ENCODE peak calls at places on chromosomes 16 and 17, in ten cellular contexts. One of them, this sample, is unnamed. For H3K27me3, the result is how much of the 10 kb centered on the place peaks cover.

GRCh38 chr17:34146440-34147043 is 108.5 kb upstream of the CCL2 start:
- DNase-seq in CD8-positive, alpha-beta T cell: peak
- DNase-seq in breast epithelium: peak
- DNase-seq in AG04450: no peak
- DNase-seq in left ventricle myocardium inferior: peak
- DNase-seq in body of pancreas: peak
- DNase-seq in ascending aorta: no peak
- DNase-seq in fibroblast of lung: no peak
- DNase-seq in brain microvascular endothelial cell: no peak
- DNase-seq in H9: peak
- DNase-seq in this sample: peak

GRCh38 chr16:58021661-58022551 is 3.6 kb upstream of the MMP15 start:
- DNase-seq in left ventricle myocardium inferior: peak
- DNase-seq in breast epithelium: no peak
- DNase-seq in fibroblast of lung: peak
- DNase-seq in AG04450: no peak
- DNase-seq in body of pancreas: no peak
- DNase-seq in CD8-positive, alpha-beta T cell: no peak
- DNase-seq in brain microvascular endothelial cell: peak
- DNase-seq in H9: no peak
- DNase-seq in ascending aorta: no peak
- DNase-seq in this sample: no peak

GRCh38 chr16:87891763-87892162 is 22.5 kb upstream of the SLC7A5 start:
- DNase-seq in H9: no peak
- DNase-seq in AG04450: no peak
- DNase-seq in ascending aorta: no peak
- DNase-seq in CD8-positive, alpha-beta T cell: no peak
- DNase-seq in breast epithelium: no peak
- DNase-seq in body of pancreas: no peak
- DNase-seq in brain microvascular endothelial cell: no peak
- DNase-seq in fibroblast of lung: no peak
- DNase-seq in left ventricle myocardium inferior: no peak
- DNase-seq in this sample: no peak

GRCh38 chr16:10552998-10553491 is 27.4 kb downstream of the EMP2 start:
- DNase-seq in AG04450: no peak
- DNase-seq in ascending aorta: peak
- DNase-seq in brain microvascular endothelial cell: peak
- DNase-seq in fibroblast of lung: no peak
- DNase-seq in CD8-positive, alpha-beta T cell: peak
- DNase-seq in left ventricle myocardium inferior: peak
- DNase-seq in body of pancreas: peak
- DNase-seq in H9: peak
- DNase-seq in breast epithelium: no peak
- DNase-seq in this sample: no peak

GRCh38 chr16:82091225-82091624 is 56.2 kb downstream of the HSD17B2 start:
- DNase-seq in body of pancreas: no peak
- DNase-seq in AG04450: peak
- DNase-seq in H9: no peak
- DNase-seq in fibroblast of lung: peak
- DNase-seq in ascending aorta: no peak
- DNase-seq in brain microvascular endothelial cell: peak
- DNase-seq in left ventricle myocardium inferior: no peak
- DNase-seq in breast epithelium: no peak
- DNase-seq in CD8-positive, alpha-beta T cell: no peak
- DNase-seq in this sample: no peak

GRCh38 chr17:43517161-43517560 is 29.0 kb downstream of the ETV4 start:
- DNase-seq in H9: no peak
- DNase-seq in AG04450: no peak
- DNase-seq in left ventricle myocardium inferior: no peak
- DNase-seq in CD8-positive, alpha-beta T cell: no peak
- DNase-seq in ascending aorta: no peak
- DNase-seq in body of pancreas: no peak
- DNase-seq in fibroblast of lung: peak
- DNase-seq in breast epithelium: no peak
- DNase-seq in brain microvascular endothelial cell: peak
- DNase-seq in this sample: no peak

GRCh38 chr16:68902376-68903345 is 59.3 kb downstream of the TANGO6 start:
- DNase-seq in fibroblast of lung: peak
- DNase-seq in ascending aorta: no peak
- DNase-seq in left ventricle myocardium inferior: no peak
- DNase-seq in body of pancreas: peak
- DNase-seq in CD8-positive, alpha-beta T cell: no peak
- DNase-seq in breast epithelium: no peak
- DNase-seq in AG04450: peak
- DNase-seq in H9: peak
- DNase-seq in brain microvascular endothelial cell: peak
- DNase-seq in this sample: peak

GRCh38 chr16:74186589-74186988 is 110.0 kb upstream of the PSMD7 start:
- DNase-seq in H9: no peak
- DNase-seq in ascending aorta: no peak
- DNase-seq in brain microvascular endothelial cell: no peak
- DNase-seq in fibroblast of lung: peak
- DNase-seq in left ventricle myocardium inferior: no peak
- DNase-seq in AG04450: peak
- DNase-seq in body of pancreas: no peak
- DNase-seq in breast epithelium: no peak
- DNase-seq in CD8-positive, alpha-beta T cell: no peak
- DNase-seq in this sample: no peak

GRCh38 chr16:83977056-83977815 is 9.2 kb downstream of the NECAB2 start:
- DNase-seq in AG04450: no peak
- DNase-seq in body of pancreas: no peak
- DNase-seq in H9: no peak
- DNase-seq in breast epithelium: no peak
- DNase-seq in fibroblast of lung: no peak
- DNase-seq in ascending aorta: no peak
- DNase-seq in left ventricle myocardium inferior: no peak
- DNase-seq in CD8-positive, alpha-beta T cell: no peak
- DNase-seq in brain microvascular endothelial cell: no peak
- DNase-seq in this sample: no peak

GRCh38 chr16:83981799-83982198 is 13.8 kb downstream of the NECAB2 start:
- DNase-seq in breast epithelium: no peak
- DNase-seq in AG04450: no peak
- DNase-seq in ascending aorta: no peak
- DNase-seq in CD8-positive, alpha-beta T cell: no peak
- DNase-seq in brain microvascular endothelial cell: no peak
- DNase-seq in H9: no peak
- DNase-seq in fibroblast of lung: no peak
- DNase-seq in body of pancreas: no peak
- DNase-seq in left ventricle myocardium inferior: no peak
- DNase-seq in this sample: no peak

GRCh38 chr16:83980794-83981193 is 12.8 kb downstream of the NECAB2 start:
- DNase-seq in AG04450: no peak
- DNase-seq in fibroblast of lung: no peak
- DNase-seq in body of pancreas: no peak
- DNase-seq in brain microvascular endothelial cell: no peak
- DNase-seq in breast epithelium: no peak
- DNase-seq in H9: no peak
- DNase-seq in ascending aorta: no peak
- DNase-seq in left ventricle myocardium inferior: no peak
- DNase-seq in CD8-positive, alpha-beta T cell: no peak
- DNase-seq in this sample: no peak

GRCh38 chr16:83978401-83978904 is 10.4 kb downstream of the NECAB2 start:
- DNase-seq in AG04450: no peak
- DNase-seq in body of pancreas: no peak
- DNase-seq in brain microvascular endothelial cell: no peak
- DNase-seq in fibroblast of lung: no peak
- DNase-seq in left ventricle myocardium inferior: no peak
- DNase-seq in CD8-positive, alpha-beta T cell: no peak
- DNase-seq in H9: no peak
- DNase-seq in ascending aorta: no peak
- DNase-seq in breast epithelium: no peak
- DNase-seq in this sample: no peak

DNA sequence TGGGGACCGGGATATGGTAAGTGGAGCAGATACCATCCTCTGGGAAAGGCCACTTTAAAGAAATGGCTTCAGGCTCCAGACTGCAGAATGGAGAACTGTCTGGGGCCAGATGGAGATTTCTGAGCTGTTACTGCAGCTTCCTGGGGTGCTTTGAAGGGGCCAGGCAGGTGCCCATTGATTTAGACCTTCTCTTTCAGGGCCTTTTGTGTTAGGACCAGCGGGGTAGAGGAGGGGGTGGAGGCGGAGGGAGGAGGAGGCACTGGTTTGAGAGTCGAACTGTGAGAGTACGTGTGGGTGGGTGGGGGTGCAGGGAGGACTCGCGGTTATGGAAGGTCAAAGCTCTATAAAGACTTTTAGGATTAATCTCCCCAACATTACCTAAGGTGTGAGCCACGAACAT is 11.4 kb downstream of the NECAB2 start:
- DNase-seq in body of pancreas: no peak
- DNase-seq in brain microvascular endothelial cell: no peak
- DNase-seq in breast epithelium: no peak
- DNase-seq in ascending aorta: no peak
- DNase-seq in fibroblast of lung: no peak
- DNase-seq in AG04450: no peak
- DNase-seq in H9: no peak
- DNase-seq in CD8-positive, alpha-beta T cell: no peak
- DNase-seq in left ventricle myocardium inferior: no peak
- DNase-seq in this sample: no peak
- H3K27me3 ChIP-seq in body of pancreas: under half
- H3K27me3 ChIP-seq in brain microvascular endothelial cell: under half
- H3K27me3 ChIP-seq in breast epithelium: under half
- H3K27me3 ChIP-seq in ascending aorta: under half
- H3K27me3 ChIP-seq in fibroblast of lung: under half
- H3K27me3 ChIP-seq in AG04450: under half
- H3K27me3 ChIP-seq in H9: under half
- H3K27me3 ChIP-seq in CD8-positive, alpha-beta T cell: under half
- H3K27me3 ChIP-seq in left ventricle myocardium inferior: under half
- H3K27me3 ChIP-seq in this sample: under half

GRCh38 chr16:28205117-28205899 is 6.5 kb downstream of the XPO6 start:
- DNase-seq in body of pancreas: no peak
- DNase-seq in fibroblast of lung: no peak
- DNase-seq in ascending aorta: no peak
- DNase-seq in breast epithelium: no peak
- DNase-seq in H9: no peak
- DNase-seq in brain microvascular endothelial cell: no peak
- DNase-seq in CD8-positive, alpha-beta T cell: no peak
- DNase-seq in left ventricle myocardium inferior: no peak
- DNase-seq in AG04450: no peak
- DNase-seq in this sample: peak

GRCh38 chr16:28200661-28201060 is 11.1 kb downstream of the XPO6 start:
- DNase-seq in brain microvascular endothelial cell: no peak
- DNase-seq in H9: no peak
- DNase-seq in breast epithelium: no peak
- DNase-seq in CD8-positive, alpha-beta T cell: no peak
- DNase-seq in left ventricle myocardium inferior: no peak
- DNase-seq in ascending aorta: no peak
- DNase-seq in fibroblast of lung: no peak
- DNase-seq in body of pancreas: no peak
- DNase-seq in AG04450: no peak
- DNase-seq in this sample: no peak

GRCh38 chr16:28204622-28205021 is 7.1 kb downstream of the XPO6 start:
- DNase-seq in CD8-positive, alpha-beta T cell: no peak
- DNase-seq in H9: no peak
- DNase-seq in breast epithelium: no peak
- DNase-seq in fibroblast of lung: no peak
- DNase-seq in AG04450: no peak
- DNase-seq in body of pancreas: no peak
- DNase-seq in ascending aorta: no peak
- DNase-seq in brain microvascular endothelial cell: no peak
- DNase-seq in left ventricle myocardium inferior: no peak
- DNase-seq in this sample: no peak

GRCh38 chr16:28204211-28204610 is 7.6 kb downstream of the XPO6 start:
- DNase-seq in AG04450: no peak
- DNase-seq in breast epithelium: no peak
- DNase-seq in CD8-positive, alpha-beta T cell: no peak
- DNase-seq in H9: no peak
- DNase-seq in brain microvascular endothelial cell: no peak
- DNase-seq in left ventricle myocardium inferior: no peak
- DNase-seq in body of pancreas: no peak
- DNase-seq in ascending aorta: no peak
- DNase-seq in fibroblast of lung: no peak
- DNase-seq in this sample: no peak

GRCh38 chr16:28202147-28202746 is 9.5 kb downstream of the XPO6 start:
- DNase-seq in H9: no peak
- DNase-seq in ascending aorta: no peak
- DNase-seq in breast epithelium: no peak
- DNase-seq in CD8-positive, alpha-beta T cell: no peak
- DNase-seq in brain microvascular endothelial cell: no peak
- DNase-seq in fibroblast of lung: no peak
- DNase-seq in AG04450: no peak
- DNase-seq in body of pancreas: no peak
- DNase-seq in left ventricle myocardium inferior: no peak
- DNase-seq in this sample: no peak
- TF ChIP-seq CTCF in H9: peak
- TF ChIP-seq CTCF in ascending aorta: no peak
- TF ChIP-seq CTCF in breast epithelium: no peak
- TF ChIP-seq CTCF in CD8-positive, alpha-beta T cell: no peak
- TF ChIP-seq CTCF in brain microvascular endothelial cell: peak
- TF ChIP-seq CTCF in fibroblast of lung: no peak
- TF ChIP-seq CTCF in AG04450: peak
- TF ChIP-seq CTCF in body of pancreas: no peak
- TF ChIP-seq CTCF in left ventricle myocardium inferior: no peak
- TF ChIP-seq CTCF in this sample: peak

DNA sequence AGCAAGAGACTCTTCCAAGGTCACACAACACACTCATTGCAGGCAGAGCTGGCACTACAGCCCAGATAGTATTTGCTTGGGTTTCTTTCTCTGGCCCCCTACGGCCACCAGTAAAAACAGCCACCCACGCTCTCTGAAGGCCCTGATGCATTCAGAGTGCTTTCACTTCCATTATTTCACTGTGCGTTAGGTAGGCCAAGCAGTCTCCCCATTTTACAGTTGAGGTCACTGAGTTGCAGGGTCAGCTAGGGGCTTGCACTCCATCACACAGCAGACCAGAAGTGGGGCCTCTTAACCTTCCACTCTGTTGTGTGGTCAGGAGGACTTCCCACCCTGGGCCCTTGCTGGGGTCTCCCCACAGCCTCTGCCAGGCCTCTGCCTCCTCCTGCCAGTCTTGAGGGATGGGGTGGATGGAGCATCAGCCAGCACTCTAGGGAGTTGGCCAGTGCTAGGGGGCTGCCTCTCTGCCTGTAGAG is 2.5 kb downstream of the TBX21 start:
- DNase-seq in H9: peak
- DNase-seq in ascending aorta: no peak
- DNase-seq in breast epithelium: peak
- DNase-seq in AG04450: no peak
- DNase-seq in fibroblast of lung: no peak
- DNase-seq in body of pancreas: no peak
- DNase-seq in brain microvascular endothelial cell: no peak
- DNase-seq in left ventricle myocardium inferior: no peak
- DNase-seq in CD8-positive, alpha-beta T cell: peak
- DNase-seq in this sample: no peak
- H3K27me3 ChIP-seq in H9: under half
- H3K27me3 ChIP-seq in ascending aorta: under half
- H3K27me3 ChIP-seq in breast epithelium: under half
- H3K27me3 ChIP-seq in AG04450: half or more
- H3K27me3 ChIP-seq in fibroblast of lung: under half
- H3K27me3 ChIP-seq in body of pancreas: under half
- H3K27me3 ChIP-seq in brain microvascular endothelial cell: half or more
- H3K27me3 ChIP-seq in left ventricle myocardium inferior: half or more
- H3K27me3 ChIP-seq in CD8-positive, alpha-beta T cell: under half
- H3K27me3 ChIP-seq in this sample: under half

DNA sequence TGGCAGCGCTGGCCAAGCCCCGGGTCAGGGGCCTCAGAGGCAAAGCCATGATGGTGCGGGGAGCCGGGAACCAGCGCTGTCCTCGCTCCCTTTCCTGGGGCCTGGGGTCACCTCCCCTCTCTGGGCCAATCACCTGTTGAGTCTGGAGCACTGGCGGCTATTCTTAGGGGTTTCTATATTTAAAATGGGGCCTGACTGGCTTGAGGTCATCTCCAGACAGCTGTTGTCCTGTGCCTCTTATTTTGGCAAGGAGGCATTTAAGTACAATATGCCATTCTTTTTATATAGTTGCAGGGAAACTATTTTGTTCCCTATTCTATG is at the start of gene COX6A2:
- DNase-seq in AG04450: no peak
- DNase-seq in body of pancreas: no peak
- DNase-seq in ascending aorta: no peak
- DNase-seq in CD8-positive, alpha-beta T cell: no peak
- DNase-seq in brain microvascular endothelial cell: no peak
- DNase-seq in breast epithelium: no peak
- DNase-seq in left ventricle myocardium inferior: peak
- DNase-seq in H9: no peak
- DNase-seq in fibroblast of lung: no peak
- DNase-seq in this sample: no peak
- TF ChIP-seq CTCF in AG04450: no peak
- TF ChIP-seq CTCF in body of pancreas: no peak
- TF ChIP-seq CTCF in ascending aorta: no peak
- TF ChIP-seq CTCF in CD8-positive, alpha-beta T cell: no peak
- TF ChIP-seq CTCF in brain microvascular endothelial cell: no peak
- TF ChIP-seq CTCF in breast epithelium: no peak
- TF ChIP-seq CTCF in left ventricle myocardium inferior: no peak
- TF ChIP-seq CTCF in H9: no peak
- TF ChIP-seq CTCF in fibroblast of lung: no peak
- TF ChIP-seq CTCF in this sample: no peak

This sample was measured in adrenal gland.